ENCODE peak calls at places on chromosomes 13 and 19, in six cellular contexts. One of them, this sample, is unnamed.

GRCh38 chr13:100182894-100183490 is 94.1 kb downstream of the PCCA start:
- DNase-seq in H1: no peak
- DNase-seq in sigmoid colon: no peak
- DNase-seq in HepG2: peak
- DNase-seq in suprapubic skin: no peak
- DNase-seq in K562: no peak
- DNase-seq in this sample: no peak

GRCh38 chr19:56727731-56728130 is 56.2 kb upstream of the ZNF835 start:
- DNase-seq in H1: no peak
- DNase-seq in sigmoid colon: no peak
- DNase-seq in HepG2: no peak
- DNase-seq in suprapubic skin: no peak
- DNase-seq in K562: no peak
- DNase-seq in this sample: no peak

GRCh38 chr19:21439372-21439771 is 42.4 kb downstream of the ZNF493 start:
- DNase-seq in H1: no peak
- DNase-seq in sigmoid colon: no peak
- DNase-seq in HepG2: peak
- DNase-seq in suprapubic skin: no peak
- DNase-seq in K562: no peak
- DNase-seq in this sample: peak

GRCh38 chr19:18057557-18057956 is 29.2 kb downstream of the IL12RB1 start:
- DNase-seq in H1: no peak
- DNase-seq in sigmoid colon: peak
- DNase-seq in HepG2: no peak
- DNase-seq in suprapubic skin: no peak
- DNase-seq in K562: no peak
- DNase-seq in this sample: peak

GRCh38 chr19:51699170-51699569 is 6.0 kb downstream of the SPACA6 start:
- DNase-seq in H1: no peak
- DNase-seq in sigmoid colon: no peak
- DNase-seq in HepG2: no peak
- DNase-seq in suprapubic skin: no peak
- DNase-seq in K562: no peak
- DNase-seq in this sample: no peak

GRCh38 chr19:3707868-3708206 is 347 bp upstream of the TJP3 start:
- DNase-seq in H1: no peak
- DNase-seq in sigmoid colon: no peak
- DNase-seq in HepG2: no peak
- DNase-seq in suprapubic skin: no peak
- DNase-seq in K562: no peak
- DNase-seq in this sample: no peak

GRCh38 chr13:42876270-42876714 is 94.9 kb downstream of the FAM216B start:
- DNase-seq in H1: peak
- DNase-seq in sigmoid colon: no peak
- DNase-seq in HepG2: no peak
- DNase-seq in suprapubic skin: no peak
- DNase-seq in K562: no peak
- DNase-seq in this sample: no peak

GRCh38 chr13:113769106-113769505 is 10.1 kb downstream of the TMEM255B start:
- DNase-seq in H1: no peak
- DNase-seq in sigmoid colon: peak
- DNase-seq in HepG2: no peak
- DNase-seq in suprapubic skin: no peak
- DNase-seq in K562: no peak
- DNase-seq in this sample: no peak

GRCh38 chr19:10288662-10289166 is 1.0 kb upstream of the ICAM5 start:
- DNase-seq in H1: no peak
- DNase-seq in sigmoid colon: no peak
- DNase-seq in HepG2: peak
- DNase-seq in suprapubic skin: no peak
- DNase-seq in K562: peak
- DNase-seq in this sample: peak

GRCh38 chr19:51807111-51807701 is 12.2 kb downstream of the FPR3 start:
- DNase-seq in H1: peak
- DNase-seq in sigmoid colon: no peak
- DNase-seq in HepG2: peak
- DNase-seq in suprapubic skin: no peak
- DNase-seq in K562: peak
- DNase-seq in this sample: no peak

GRCh38 chr19:32181356-32181920 is 164.0 kb upstream of the ZNF507 start:
- DNase-seq in H1: no peak
- DNase-seq in sigmoid colon: no peak
- DNase-seq in HepG2: no peak
- DNase-seq in suprapubic skin: no peak
- DNase-seq in K562: no peak
- DNase-seq in this sample: no peak

GRCh38 chr13:41401371-41401770 is 56.0 kb upstream of the RGCC start:
- DNase-seq in H1: no peak
- DNase-seq in sigmoid colon: no peak
- DNase-seq in HepG2: no peak
- DNase-seq in suprapubic skin: no peak
- DNase-seq in K562: no peak
- DNase-seq in this sample: no peak

GRCh38 chr13:52833261-52833660 is 15.2 kb downstream of the PCDH8 start:
- DNase-seq in H1: no peak
- DNase-seq in sigmoid colon: no peak
- DNase-seq in HepG2: no peak
- DNase-seq in suprapubic skin: no peak
- DNase-seq in K562: no peak
- DNase-seq in this sample: no peak

GRCh38 chr19:41298327-41298964 is 11.5 kb upstream of the CCDC97 start:
- DNase-seq in H1: no peak
- DNase-seq in sigmoid colon: peak
- DNase-seq in HepG2: no peak
- DNase-seq in suprapubic skin: no peak
- DNase-seq in K562: no peak
- DNase-seq in this sample: peak

GRCh38 chr19:35545855-35546381 is 492 bp downstream of the TMEM147 start:
- DNase-seq in H1: no peak
- DNase-seq in sigmoid colon: peak
- DNase-seq in HepG2: no peak
- DNase-seq in suprapubic skin: no peak
- DNase-seq in K562: peak
- DNase-seq in this sample: peak

GRCh38 chr13:99868767-99869166 is 102.8 kb downstream of the ZIC5 start:
- DNase-seq in H1: no peak
- DNase-seq in sigmoid colon: no peak
- DNase-seq in HepG2: no peak
- DNase-seq in suprapubic skin: no peak
- DNase-seq in K562: no peak
- DNase-seq in this sample: no peak

GRCh38 chr19:16327911-16328823 is 3.5 kb downstream of the KLF2 start:
- DNase-seq in H1: no peak
- DNase-seq in sigmoid colon: peak
- DNase-seq in HepG2: no peak
- DNase-seq in suprapubic skin: peak
- DNase-seq in K562: no peak
- DNase-seq in this sample: peak

GRCh38 chr13:24165746-24166145 is 5.2 kb downstream of the SPATA13 start:
- DNase-seq in H1: no peak
- DNase-seq in sigmoid colon: no peak
- DNase-seq in HepG2: no peak
- DNase-seq in suprapubic skin: no peak
- DNase-seq in K562: no peak
- DNase-seq in this sample: no peak

GRCh38 chr19:38551450-38551813 is 66.3 kb downstream of the MAP4K1 start:
- DNase-seq in H1: no peak
- DNase-seq in sigmoid colon: no peak
- DNase-seq in HepG2: no peak
- DNase-seq in suprapubic skin: no peak
- DNase-seq in K562: peak
- DNase-seq in this sample: no peak

GRCh38 chr13:90792335-90792734 is 555.2 kb upstream of the MIR17HG start:
- DNase-seq in H1: no peak
- DNase-seq in sigmoid colon: no peak
- DNase-seq in HepG2: no peak
- DNase-seq in suprapubic skin: no peak
- DNase-seq in K562: no peak
- DNase-seq in this sample: no peak

GRCh38 chr19:41995959-41996797 is 2.1 kb upstream of the ATP1A3 start:
- DNase-seq in H1: no peak
- DNase-seq in sigmoid colon: no peak
- DNase-seq in HepG2: no peak
- DNase-seq in suprapubic skin: no peak
- DNase-seq in K562: peak
- DNase-seq in this sample: no peak

GRCh38 chr13:27035892-27036235 is 135.7 kb downstream of the USP12 start:
- DNase-seq in H1: no peak
- DNase-seq in sigmoid colon: no peak
- DNase-seq in HepG2: no peak
- DNase-seq in suprapubic skin: peak
- DNase-seq in K562: no peak
- DNase-seq in this sample: no peak

GRCh38 chr19:40611096-40611495 is 9.9 kb downstream of the LTBP4 start:
- DNase-seq in H1: no peak
- DNase-seq in sigmoid colon: no peak
- DNase-seq in HepG2: no peak
- DNase-seq in suprapubic skin: no peak
- DNase-seq in K562: no peak
- DNase-seq in this sample: peak

GRCh38 chr19:10430505-10431253 is 10.3 kb downstream of the PDE4A start:
- DNase-seq in H1: no peak
- DNase-seq in sigmoid colon: peak
- DNase-seq in HepG2: no peak
- DNase-seq in suprapubic skin: no peak
- DNase-seq in K562: peak
- DNase-seq in this sample: peak

GRCh38 chr19:35357867-35358573 is at the start of gene FFAR3:
- DNase-seq in H1: no peak
- DNase-seq in sigmoid colon: peak
- DNase-seq in HepG2: no peak
- DNase-seq in suprapubic skin: peak
- DNase-seq in K562: no peak
- DNase-seq in this sample: peak

DNA sequence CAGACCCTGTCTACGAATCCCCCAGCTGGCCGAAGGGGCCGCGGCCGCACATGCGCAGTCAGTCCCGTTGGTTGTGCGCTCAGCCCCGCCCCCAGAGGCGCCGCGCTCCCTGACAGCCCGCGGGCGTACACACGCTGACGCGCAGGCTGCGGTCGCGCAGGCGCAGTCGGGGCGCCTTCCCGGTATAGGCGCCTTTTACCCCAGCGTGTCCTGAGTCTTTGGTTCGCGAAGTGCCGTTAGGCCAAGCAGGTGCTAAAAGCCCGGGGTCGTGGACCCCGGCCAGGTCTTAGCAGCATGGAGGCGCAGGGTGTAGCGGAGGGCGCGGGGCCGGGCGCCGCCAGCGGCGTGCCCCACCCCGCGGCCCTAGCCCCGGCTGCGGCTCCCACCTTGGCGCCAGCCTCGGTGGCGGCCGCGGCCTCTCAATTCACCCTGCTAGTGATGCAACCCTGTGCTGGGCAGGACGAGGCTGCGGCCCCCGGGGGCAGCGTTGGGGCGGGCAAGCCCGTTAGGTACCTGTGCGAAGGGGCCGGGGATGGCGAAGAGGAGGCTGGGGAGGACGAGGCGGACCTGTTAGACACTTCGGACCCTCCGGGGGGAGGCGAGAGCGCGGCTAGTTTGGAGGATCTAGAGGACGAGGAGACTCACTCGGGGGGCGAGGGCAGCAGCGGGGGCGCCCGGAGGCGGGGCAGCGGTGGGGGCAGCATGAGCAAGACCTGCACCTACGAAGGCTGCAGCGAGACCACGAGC is at the start of gene RFXAP:
- DNase-seq in H1: peak
- DNase-seq in sigmoid colon: peak
- DNase-seq in HepG2: peak
- DNase-seq in suprapubic skin: peak
- DNase-seq in K562: peak
- DNase-seq in this sample: peak
- H3K4me3 ChIP-seq in H1: peak
- H3K4me3 ChIP-seq in sigmoid colon: peak
- H3K4me3 ChIP-seq in HepG2: peak
- H3K4me3 ChIP-seq in suprapubic skin: peak
- H3K4me3 ChIP-seq in K562: peak
- H3K4me3 ChIP-seq in this sample: peak

GRCh38 chr19:45467456-45468158 is at the start of gene FOSB:
- DNase-seq in H1: no peak
- DNase-seq in sigmoid colon: peak
- DNase-seq in HepG2: peak
- DNase-seq in suprapubic skin: peak
- DNase-seq in K562: peak
- DNase-seq in this sample: peak
- TF ChIP-seq EP300 in H1: no peak
- TF ChIP-seq EP300 in sigmoid colon: peak
- TF ChIP-seq EP300 in HepG2: no peak
- TF ChIP-seq EP300 in suprapubic skin: peak
- TF ChIP-seq EP300 in K562: no peak
- TF ChIP-seq EP300 in this sample: peak

GRCh38 chr19:46786236-46787039 is 2.0 kb downstream of the SLC1A5 start:
- DNase-seq in H1: no peak
- DNase-seq in sigmoid colon: peak
- DNase-seq in HepG2: peak
- DNase-seq in suprapubic skin: peak
- DNase-seq in K562: peak
- DNase-seq in this sample: peak

GRCh38 chr19:46784262-46785053 is 3.9 kb downstream of the SLC1A5 start:
- DNase-seq in H1: no peak
- DNase-seq in sigmoid colon: peak
- DNase-seq in HepG2: peak
- DNase-seq in suprapubic skin: peak
- DNase-seq in K562: peak
- DNase-seq in this sample: peak

GRCh38 chr19:46785054-46785979 is 3.1 kb downstream of the SLC1A5 start:
- DNase-seq in H1: no peak
- DNase-seq in sigmoid colon: no peak
- DNase-seq in HepG2: no peak
- DNase-seq in suprapubic skin: no peak
- DNase-seq in K562: no peak
- DNase-seq in this sample: no peak

GRCh38 chr19:46787040-46787330 is 1.4 kb downstream of the SLC1A5 start:
- DNase-seq in H1: no peak
- DNase-seq in sigmoid colon: no peak
- DNase-seq in HepG2: no peak
- DNase-seq in suprapubic skin: no peak
- DNase-seq in K562: no peak
- DNase-seq in this sample: no peak

GRCh38 chr19:46785980-46786235 is 2.5 kb downstream of the SLC1A5 start:
- DNase-seq in H1: no peak
- DNase-seq in sigmoid colon: no peak
- DNase-seq in HepG2: no peak
- DNase-seq in suprapubic skin: no peak
- DNase-seq in K562: no peak
- DNase-seq in this sample: no peak
- TF ChIP-seq POLR2AphosphoS5 in H1: no peak
- TF ChIP-seq POLR2AphosphoS5 in sigmoid colon: no peak
- TF ChIP-seq POLR2AphosphoS5 in HepG2: no peak
- TF ChIP-seq POLR2AphosphoS5 in suprapubic skin: no peak
- TF ChIP-seq POLR2AphosphoS5 in K562: no peak
- TF ChIP-seq POLR2AphosphoS5 in this sample: no peak

DNA sequence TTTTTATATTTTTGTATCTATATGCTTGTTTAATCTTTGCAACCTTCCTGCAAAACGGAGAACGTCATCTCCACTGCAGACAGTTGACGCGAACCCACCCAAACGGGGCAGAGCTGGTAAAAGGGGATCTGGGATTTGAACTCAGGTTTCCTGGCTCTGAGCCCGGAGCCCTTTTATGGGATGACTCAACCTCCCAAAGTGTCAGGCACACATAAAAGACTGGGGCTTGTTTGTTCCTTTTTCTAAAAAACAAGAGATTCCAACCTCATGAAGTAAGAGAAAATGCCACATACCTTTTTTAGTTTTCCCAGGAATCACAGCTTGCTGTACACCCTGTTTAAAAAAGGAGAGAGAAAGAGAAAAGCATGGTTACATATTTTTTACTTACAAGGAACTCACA is 78.9 kb downstream of the GADD45B start:
- DNase-seq in H1: no peak
- DNase-seq in sigmoid colon: peak
- DNase-seq in HepG2: peak
- DNase-seq in suprapubic skin: no peak
- DNase-seq in K562: no peak
- DNase-seq in this sample: no peak
- H3K4me3 ChIP-seq in H1: no peak
- H3K4me3 ChIP-seq in sigmoid colon: no peak
- H3K4me3 ChIP-seq in HepG2: peak
- H3K4me3 ChIP-seq in suprapubic skin: no peak
- H3K4me3 ChIP-seq in K562: no peak
- H3K4me3 ChIP-seq in this sample: no peak